ENCODE peak calls at places on chromosomes 5 and 9, in eight cellular contexts. R is GM23248, L is cardiac fibroblast, K is PC-9, J is lower leg skin, O is GM13976, Q is DMS53, N is SJSA1. F is an unnamed sample.

GRCh38 chr9:93204470-93205043 is 20.6 kb downstream of the WNK2 start:
- DNase-seq in N (no peak), K (no peak), Q (no peak), O (no peak), L (no peak), R (no peak), J (no peak), F (no peak)

GRCh38 chr5:157460921-157461792 is 1.1 kb downstream of the NIPAL4 start:
- DNase-seq in L (no peak), K (no peak), N (no peak), R (no peak), Q (no peak), O (no peak), J (peak; percentile 69), F (no peak)

GRCh38 chr5:176642675-176643490 is 4.4 kb upstream of the TSPAN17 start:
- DNase-seq in Q (no peak), O (no peak), N (no peak), L (no peak), K (no peak), J (no peak), R (peak; percentile 28), F (no peak)

GRCh38 chr5:180922932-180923331 is 24.0 kb downstream of the BTNL8 start:
- DNase-seq in K (no peak), R (no peak), O (no peak), Q (no peak), L (no peak), J (no peak), N (no peak), F (no peak)

GRCh38 chr9:109411069-109411761 is 86.9 kb downstream of the PTPN3 start:
- DNase-seq in J (no peak), R (no peak), O (peak; percentile 77), K (no peak), Q (no peak), N (no peak), L (no peak), F (no peak)

GRCh38 chr9:33263936-33264472 is 504 bp downstream of the BAG1 start:
- DNase-seq in L (peak; percentile 25), K (no peak), O (peak; percentile 55), Q (peak; percentile 71), J (peak; percentile 64), N (no peak), R (peak; percentile 51), F (peak; percentile 31)

GRCh38 chr5:53035868-53036381 is 46.8 kb downstream of the ITGA2 start:
- DNase-seq in L (no peak), Q (peak; percentile 33), K (no peak), N (no peak), J (no peak), R (peak; percentile 65), O (peak; percentile 21), F (no peak)

GRCh38 chr9:27442464-27442863 is 81.6 kb upstream of the IFNK start:
- DNase-seq in R (no peak), K (no peak), Q (no peak), L (no peak), J (no peak), N (no peak), O (no peak), F (no peak)

GRCh38 chr5:59709833-59710232 is 183.7 kb downstream of the PDE4D start:
- DNase-seq in R (peak; percentile 79), N (peak; percentile 45), L (peak; percentile 67), Q (no peak), J (no peak), K (no peak), O (no peak), F (no peak)